ENCODE peak calls at places on chromosomes 6 and 20, in nine cellular contexts. D is C1 segment of cervical spinal cord; Y is activated CD4-positive, alpha-beta T cell treated with anti-CD3 and anti-CD28 coated beads, Interleukin-2, amount 50 U/mL, for 4 hours; V is naive thymus-derived CD4-positive, alpha-beta T cell; G is right atrium auricular region; N is kidney glomerular epithelial cell; L is effector memory CD4-positive, alpha-beta T cell; T is AML-193; F is activated T-helper 1 cell treated with Interleukin-2 at 50 U/mL for 16 hours. H is an unnamed sample.

GRCh38 chr6:24935753-24936152 is at the start of gene RIPOR2:
- DNase-seq in V (peak), G (no peak), N (no peak), T (peak), Y (peak), F (peak), D (no peak), L (peak), H (peak)

GRCh38 chr6:15544321-15544900 is 118.4 kb downstream of the DTNBP1 start:
- DNase-seq in V (no peak), Y (no peak), F (no peak), L (no peak), N (no peak), T (no peak), G (no peak), D (no peak), H (no peak)

GRCh38 chr6:5728726-5729434 is 277.8 kb downstream of the NRN1 start:
- DNase-seq in D (no peak), N (peak), L (no peak), T (no peak), V (no peak), Y (no peak), F (no peak), G (no peak), H (no peak)

GRCh38 chr6:7047966-7048365 is 59.8 kb upstream of the RREB1 start:
- DNase-seq in F (no peak), L (no peak), Y (no peak), T (peak), V (no peak), G (no peak), D (no peak), N (no peak), H (no peak)

GRCh38 chr6:169571123-169571962 is 130.5 kb downstream of the WDR27 start:
- DNase-seq in F (no peak), T (no peak), V (no peak), Y (no peak), D (no peak), N (peak), L (no peak), G (no peak), H (no peak)

GRCh38 chr6:43014434-43014909 is 423 bp downstream of the KLHDC3 start:
- DNase-seq in N (peak), F (no peak), Y (no peak), V (no peak), G (no peak), T (no peak), D (no peak), L (no peak), H (no peak)

GRCh38 chr20:47713941-47714450 is 71.3 kb downstream of the SULF2 start:
- DNase-seq in D (no peak), Y (no peak), F (no peak), V (no peak), T (no peak), G (peak), N (peak), L (no peak), H (no peak)

GRCh38 chr6:164693934-164694333 is 615.5 kb downstream of the C6orf118 start:
- DNase-seq in T (no peak), F (no peak), Y (no peak), D (peak), G (no peak), V (no peak), L (no peak), N (no peak), H (no peak)

GRCh38 chr6:101722991-101723579 is 329.6 kb downstream of the GRIK2 start:
- DNase-seq in F (no peak), G (no peak), N (no peak), T (no peak), D (no peak), Y (no peak), V (no peak), L (no peak), H (no peak)

GRCh38 chr20:37567671-37568588 is 40.3 kb upstream of the BLCAP start:
- DNase-seq in L (no peak), Y (no peak), N (no peak), V (no peak), D (no peak), G (peak), T (no peak), F (no peak), H (no peak)

GRCh38 chr6:4647414-4648365 is 128.5 kb upstream of the CDYL start:
- DNase-seq in N (peak), G (peak), Y (no peak), F (no peak), T (no peak), D (peak), V (no peak), L (no peak), H (no peak)

GRCh38 chr20:23244207-23244915 is 106.2 kb upstream of the NXT1 start:
- DNase-seq in N (no peak), T (no peak), Y (no peak), G (peak), V (no peak), L (no peak), F (no peak), D (no peak), H (no peak)

GRCh38 chr20:32984196-32984595 is 20.0 kb downstream of the SUN5 start:
- DNase-seq in F (no peak), G (no peak), Y (no peak), T (no peak), D (peak), N (no peak), L (no peak), V (no peak), H (no peak)

GRCh38 chr6:107046316-107046715 is 18.3 kb downstream of the MTRES1 start:
- DNase-seq in T (no peak), N (no peak), Y (no peak), V (no peak), L (no peak), G (no peak), F (no peak), D (no peak), H (no peak)

GRCh38 chr20:43448748-43449535 is 8.8 kb upstream of the SRSF6 start:
- DNase-seq in G (no peak), V (peak), T (peak), N (peak), L (peak), D (no peak), Y (peak), F (no peak), H (peak)

GRCh38 chr20:50320910-50321796 is 130.5 kb downstream of the CEBPB start:
- DNase-seq in N (peak), V (no peak), T (no peak), D (no peak), G (peak), F (no peak), Y (no peak), L (no peak), H (no peak)

GRCh38 chr20:11047559-11047958 is 373.8 kb upstream of the JAG1 start:
- DNase-seq in T (no peak), Y (no peak), F (no peak), L (no peak), N (no peak), G (no peak), D (no peak), V (no peak), H (no peak)

GRCh38 chr20:50913976-50914375 is 17.3 kb downstream of the ADNP start:
- DNase-seq in T (no peak), F (no peak), V (no peak), Y (no peak), G (no peak), L (no peak), N (peak), D (no peak), H (no peak)

GRCh38 chr20:23142162-23143050 is 56.3 kb upstream of the CD93 start:
- DNase-seq in F (no peak), L (no peak), T (peak), Y (no peak), G (no peak), N (no peak), D (no peak), V (no peak), H (no peak)

GRCh38 chr6:144377586-144377985 is 92.5 kb downstream of the UTRN start:
- DNase-seq in T (no peak), F (no peak), Y (no peak), V (no peak), D (no peak), N (no peak), G (no peak), L (no peak), H (no peak)

GRCh38 chr20:32828029-32828666 is 8.4 kb downstream of the MAPRE1 start:
- DNase-seq in G (no peak), L (no peak), F (no peak), Y (no peak), N (no peak), T (no peak), D (no peak), V (no peak), H (no peak)

GRCh38 chr6:33162471-33162870 is 29.8 kb downstream of the COL11A2 start:
- DNase-seq in F (no peak), D (no peak), T (peak), Y (no peak), G (no peak), N (no peak), L (no peak), V (no peak), H (no peak)

GRCh38 chr6:63525186-63525878 is 46.9 kb upstream of the LOC128125822 start:
- DNase-seq in L (peak), N (no peak), G (no peak), V (no peak), Y (no peak), T (no peak), D (no peak), F (no peak), H (no peak)

H was measured in natural killer cell.